ENCODE peak calls at places on chromosomes 11 and 22, in four cellular contexts. M is testis, L is tibial nerve, D is uterus. K is an unnamed sample.

GRCh38 chr11:1171223-1171984 is 13.7 kb downstream of the MUC5AC start:
- DNase-seq in L (no peak), D (no peak), M (no peak), K (no peak)

GRCh38 chr11:115990004-115990447 is 485.8 kb upstream of the CADM1 start:
- DNase-seq in L (no peak), D (no peak), M (peak; percentile 63), K (no peak)

GRCh38 chr11:60750911-60751310 is 5.8 kb upstream of the MS4A15 start:
- DNase-seq in D (no peak), L (no peak), M (no peak), K (no peak)

GRCh38 chr22:30873086-30873650 is 95.4 kb downstream of the MORC2 start:
- DNase-seq in M (no peak), D (no peak), L (no peak), K (no peak)

GRCh38 chr11:76193219-76193618 is 13.1 kb downstream of the WNT11 start:
- DNase-seq in D (no peak), L (no peak), M (no peak), K (no peak)

GRCh38 chr11:47288066-47288465 is 18.1 kb downstream of the MADD start:
- DNase-seq in M (no peak), D (no peak), L (no peak), K (no peak)

GRCh38 chr22:30204742-30205111 is 41.8 kb downstream of the LIF start:
- DNase-seq in M (peak; percentile 67), D (peak; percentile 68), L (no peak), K (no peak)

GRCh38 chr11:96652516-96652915 is 262.7 kb downstream of the JRKL start:
- DNase-seq in D (no peak), M (no peak), L (no peak), K (no peak)

DNA sequence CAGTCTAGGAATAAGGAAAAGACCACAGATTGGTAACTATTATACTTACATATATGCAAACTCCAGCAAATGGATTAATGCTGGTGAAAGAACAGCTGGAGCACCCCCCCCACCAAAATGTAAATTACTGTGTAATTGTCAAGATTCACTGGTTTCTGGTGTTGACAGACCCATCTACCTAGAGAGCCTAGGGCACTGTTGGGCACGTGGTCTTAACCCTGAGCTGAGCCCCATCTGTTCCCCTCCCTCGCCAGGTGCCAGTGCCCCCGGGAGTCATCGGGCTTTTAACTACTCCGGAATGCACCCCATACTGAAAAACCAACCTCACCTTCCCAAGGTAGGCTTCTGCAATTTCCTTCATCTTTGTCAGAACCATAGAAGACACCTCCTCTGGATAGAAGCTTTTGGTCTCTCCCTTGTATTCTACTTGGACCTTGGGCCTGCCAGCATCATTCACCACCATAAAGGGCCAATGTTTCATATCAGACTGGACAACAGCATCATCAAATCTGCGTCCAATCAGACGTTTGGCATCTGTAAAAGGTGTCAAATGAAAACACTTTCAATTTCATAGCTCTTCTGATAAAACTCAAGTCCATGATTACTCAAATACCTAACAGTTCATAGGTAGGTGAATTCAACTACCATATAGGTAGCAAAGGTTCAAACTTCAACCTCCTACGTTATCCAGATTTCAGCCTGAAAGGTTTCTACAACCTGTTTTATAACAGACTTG is 1.5 kb downstream of the HSPA8 start:
- DNase-seq in D (no peak), L (no peak), M (no peak), K (no peak)
- TF ChIP-seq POLR2A in D (no peak), L (no peak), M (no peak), K (no peak)

GRCh38 chr11:66593303-66593635 is 284 bp downstream of the CCS start:
- DNase-seq in M (no peak), L (no peak), D (no peak), K (no peak)

GRCh38 chr11:66593650-66594049 is 665 bp downstream of the CCS start:
- DNase-seq in D (no peak), L (no peak), M (no peak), K (no peak)

GRCh38 chr11:66591175-66591574 is 1.7 kb downstream of the CCDC87 start:
- DNase-seq in D (no peak), L (no peak), M (no peak), K (no peak)

GRCh38 chr11:66589996-66590675 is 2.7 kb downstream of the CCDC87 start:
- DNase-seq in D (no peak), L (no peak), M (no peak), K (no peak)

DNA sequence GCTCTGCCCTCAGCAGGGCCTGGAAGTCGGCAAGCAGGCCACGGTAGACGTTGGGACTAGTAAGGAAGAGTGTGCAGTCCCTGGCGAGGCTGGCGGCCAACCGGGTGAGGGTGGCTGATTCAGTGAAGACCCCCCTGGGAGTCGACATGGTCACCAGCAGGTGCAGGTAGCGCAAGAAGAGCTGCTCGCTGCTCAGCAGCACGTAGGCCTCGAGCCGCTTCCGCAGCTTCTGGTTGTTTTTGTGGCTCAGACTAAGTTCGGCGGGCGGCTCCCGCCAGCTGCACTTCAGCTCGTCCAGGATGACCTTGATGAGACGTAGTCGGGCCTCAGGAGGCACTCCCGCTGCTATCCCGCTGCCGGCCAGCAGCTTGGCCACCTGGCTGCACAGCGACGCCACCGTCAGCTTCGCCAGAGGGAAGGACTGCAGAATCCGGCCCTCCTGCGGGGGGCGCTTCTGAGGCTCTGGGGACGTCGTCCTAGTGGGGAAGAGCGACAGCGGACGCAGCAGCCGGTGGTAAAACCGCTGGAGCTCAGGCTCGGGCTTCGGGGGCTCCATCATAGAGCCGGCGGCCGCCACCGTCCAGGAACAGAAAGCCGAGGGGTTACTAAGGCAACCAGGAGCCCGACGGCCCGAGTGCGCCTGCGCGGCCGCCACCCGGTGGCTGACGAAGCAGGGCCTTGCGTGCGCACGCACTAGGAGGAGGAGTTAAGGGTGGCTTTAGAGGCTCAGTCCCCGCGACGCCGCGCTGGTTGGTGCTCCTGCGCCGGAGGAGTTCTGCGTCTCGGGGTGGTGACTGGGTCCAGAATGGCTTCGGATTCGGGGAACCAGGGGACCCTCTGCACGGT is at the start of the genes CCDC87 and CCS:
- DNase-seq in D (peak; percentile 98), M (peak; percentile 98), L (peak; percentile 97), K (peak; percentile 97)
- TF ChIP-seq POLR2A in D (peak; percentile 93), M (peak; percentile 71), L (peak; percentile 91), K (peak; percentile 97)

GRCh38 chr22:19986011-19986409 is 30.6 kb downstream of the ARVCF start:
- DNase-seq in D (no peak), M (no peak), L (no peak), K (peak; percentile 20)

GRCh38 chr22:19988331-19988808 is 28.3 kb downstream of the ARVCF start:
- DNase-seq in L (no peak), D (no peak), M (no peak), K (no peak)

GRCh38 chr22:19987394-19988306 is 29.0 kb downstream of the ARVCF start:
- DNase-seq in L (no peak), M (no peak), D (no peak), K (peak; percentile 49)

GRCh38 chr22:19984851-19985811 is 31.5 kb downstream of the ARVCF start:
- DNase-seq in D (no peak), L (no peak), M (no peak), K (no peak)

GRCh38 chr22:19986410-19987341 is 29.9 kb downstream of the ARVCF start:
- DNase-seq in M (peak; percentile 80), D (peak; percentile 78), L (peak; percentile 62), K (peak; percentile 85)
- TF ChIP-seq POLR2A in M (no peak), D (peak; percentile 85), L (peak; percentile 64), K (peak; percentile 93)

DNA sequence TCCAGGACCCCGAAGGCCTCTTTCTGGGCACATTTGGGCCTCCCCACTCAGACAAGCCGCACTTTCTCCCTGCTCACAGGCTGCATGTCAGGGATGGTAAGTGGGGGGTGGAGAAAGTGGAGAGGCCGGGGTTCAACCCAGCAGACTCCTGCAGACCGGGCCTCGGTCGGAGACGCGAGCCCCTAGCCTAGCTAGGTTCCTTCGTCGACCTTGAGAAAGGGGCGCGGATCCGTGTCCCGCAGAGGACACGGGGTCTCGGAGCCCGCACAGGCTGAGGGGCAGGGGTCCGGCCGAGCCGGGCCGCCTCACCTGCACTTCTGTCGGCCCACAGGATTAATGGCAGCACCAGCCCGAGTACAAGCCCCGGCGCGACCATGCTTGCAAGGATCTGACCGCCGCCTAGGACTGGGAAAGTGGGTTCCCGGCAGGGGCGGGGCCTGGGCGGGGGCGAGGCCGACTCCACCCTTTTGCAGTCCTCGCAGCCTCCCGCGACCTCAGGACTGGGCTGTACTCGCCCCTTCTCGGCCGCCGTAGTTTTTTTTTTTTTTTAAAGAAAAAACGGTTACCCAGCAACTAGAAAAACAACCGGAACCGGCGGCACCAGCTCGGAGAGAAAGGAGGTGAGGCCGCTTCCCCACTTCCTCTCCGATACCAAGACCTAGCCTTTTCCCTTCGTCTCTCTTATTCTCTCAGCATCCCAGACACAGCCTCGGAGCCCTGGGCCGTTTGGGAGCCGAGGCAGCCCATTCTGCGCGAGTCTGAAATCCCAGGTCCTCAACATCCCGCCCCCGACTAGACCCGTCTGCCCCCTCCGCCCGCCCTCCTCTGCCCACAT is at the start of the genes SIAE and SPA17:
- DNase-seq in L (peak; percentile 86), D (peak; percentile 93), M (peak; percentile 96), K (peak; percentile 97)
- TF ChIP-seq POLR2A in L (peak; percentile 30), D (peak; percentile 59), M (no peak), K (no peak)

GRCh38 chr11:62416596-62416995 is 2.2 kb upstream of the SCGB1A1 start:
- DNase-seq in L (no peak), D (no peak), M (no peak), K (no peak)

GRCh38 chr11:62411524-62411923 is 7.3 kb upstream of the SCGB1A1 start:
- DNase-seq in D (no peak), L (no peak), M (no peak), K (no peak)

GRCh38 chr11:62409831-62410230 is 9.0 kb upstream of the SCGB1A1 start:
- DNase-seq in L (no peak), M (no peak), D (no peak), K (no peak)

GRCh38 chr11:62410972-62411371 is 7.9 kb upstream of the SCGB1A1 start:
- DNase-seq in L (no peak), M (no peak), D (no peak), K (no peak)

DNA sequence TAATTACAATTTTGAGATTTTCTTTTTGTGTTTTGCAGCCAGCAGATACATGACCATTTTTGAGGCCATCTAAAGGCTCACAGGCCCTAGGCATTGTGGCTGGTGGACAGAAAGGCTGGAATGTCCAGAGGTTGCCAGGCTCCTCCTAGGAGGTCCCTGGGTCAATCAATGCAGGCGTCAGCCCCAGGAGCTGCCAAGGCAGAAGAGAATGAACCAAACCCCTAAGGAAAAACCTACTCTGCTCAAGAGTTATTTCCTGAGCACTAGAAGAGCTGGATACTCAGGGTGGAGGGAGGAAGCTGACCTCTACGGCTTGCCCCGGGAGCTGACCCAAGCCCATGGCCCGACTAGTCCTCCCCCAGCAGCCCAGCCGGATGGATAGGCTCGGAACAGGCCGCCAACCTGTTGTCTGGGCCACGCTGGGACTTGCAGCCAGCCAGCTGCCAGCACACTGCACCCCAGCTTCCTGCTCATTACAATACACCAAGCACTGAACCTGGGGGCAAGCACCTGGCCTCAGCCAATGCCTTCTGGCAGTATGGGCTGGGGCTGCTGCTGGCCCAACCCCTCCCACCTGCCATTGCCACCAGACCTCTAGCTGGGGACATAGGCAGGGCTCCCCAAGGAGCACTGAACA is 5.7 kb upstream of the SCGB1A1 start:
- DNase-seq in D (no peak), M (no peak), L (no peak), K (no peak)
- TF ChIP-seq POLR2A in D (no peak), M (no peak), L (no peak), K (no peak)

K was measured in heart left ventricle.